ENCODE peak calls at places on chromosomes 7 and 10, in four cellular contexts. S, P, R and Q are unnamed samples.

GRCh38 chr10:69065406-69066361 is 22.2 kb upstream of the SRGN start:
- DNase-seq in R (peak; percentile 92), P (peak; percentile 94), S (no peak), Q (no peak)

GRCh38 chr7:142711196-142711595 is 38.1 kb upstream of the PRSS1 start:
- DNase-seq in S (no peak), P (no peak), R (no peak), Q (no peak)

GRCh38 chr10:78973901-78974408 is 94.8 kb upstream of the ZMIZ1 start:
- DNase-seq in R (peak; percentile 67), P (peak; percentile 88), S (peak; percentile 85), Q (peak; percentile 81)

GRCh38 chr10:133328358-133329343 is 8.0 kb downstream of the CALY start:
- DNase-seq in R (no peak), S (no peak), P (no peak), Q (no peak)

GRCh38 chr7:134196439-134196838 is 69.3 kb downstream of the LRGUK start:
- DNase-seq in P (no peak), S (no peak), R (no peak), Q (no peak)

GRCh38 chr10:17989908-17990767 is 38.4 kb downstream of the SLC39A12 start:
- DNase-seq in P (peak; percentile 32), R (peak; percentile 81), S (no peak), Q (no peak)

GRCh38 chr10:48343106-48343505 is 36.6 kb downstream of the MAPK8 start:
- DNase-seq in S (no peak), R (no peak), P (no peak), Q (no peak)

GRCh38 chr10:132388901-132389630 is 7.9 kb upstream of the PWWP2B start:
- DNase-seq in R (no peak), P (no peak), S (peak; percentile 93), Q (no peak)

DNA sequence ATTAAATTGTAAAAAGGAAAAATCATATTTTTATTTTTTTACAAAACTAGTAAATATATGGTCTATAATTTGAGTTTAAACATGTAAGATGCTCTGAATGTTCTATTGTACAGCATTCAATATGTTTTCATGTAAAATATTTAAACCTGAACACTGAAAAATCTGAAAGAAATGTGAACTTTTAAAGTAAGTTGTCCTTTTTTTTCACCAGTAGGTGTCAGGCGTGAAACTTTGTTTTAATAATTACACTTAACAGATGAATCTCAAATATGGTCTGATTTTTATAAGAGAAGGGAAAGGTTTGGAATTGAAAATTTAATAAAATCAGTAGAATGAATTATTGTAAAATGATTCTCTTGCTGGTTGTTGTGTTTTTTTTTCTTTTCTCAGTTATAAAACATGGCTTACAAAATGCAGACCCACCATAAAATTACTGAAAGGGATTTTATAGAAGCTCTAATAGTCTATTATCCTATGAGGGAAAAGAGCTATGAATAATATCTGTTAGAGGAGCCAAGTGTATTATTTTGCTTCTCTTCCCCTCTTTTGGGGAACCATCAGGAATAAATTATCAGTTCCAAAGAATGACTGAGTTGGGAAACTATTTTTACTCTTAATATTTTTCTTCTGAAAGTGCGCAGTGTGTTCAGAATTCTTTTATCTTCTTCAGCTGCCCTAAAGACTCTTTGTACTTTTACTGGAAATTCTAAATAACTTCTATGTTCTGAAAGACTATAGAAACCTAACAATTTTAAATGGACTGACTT is 217.7 kb upstream of the FZD1 start:
- DNase-seq in P (peak; percentile 41), R (peak; percentile 39), S (no peak), Q (no peak)
- TF ChIP-seq CTCF in P (peak; percentile 20), R (peak; percentile 46), S (no peak), Q (no peak)

DNA sequence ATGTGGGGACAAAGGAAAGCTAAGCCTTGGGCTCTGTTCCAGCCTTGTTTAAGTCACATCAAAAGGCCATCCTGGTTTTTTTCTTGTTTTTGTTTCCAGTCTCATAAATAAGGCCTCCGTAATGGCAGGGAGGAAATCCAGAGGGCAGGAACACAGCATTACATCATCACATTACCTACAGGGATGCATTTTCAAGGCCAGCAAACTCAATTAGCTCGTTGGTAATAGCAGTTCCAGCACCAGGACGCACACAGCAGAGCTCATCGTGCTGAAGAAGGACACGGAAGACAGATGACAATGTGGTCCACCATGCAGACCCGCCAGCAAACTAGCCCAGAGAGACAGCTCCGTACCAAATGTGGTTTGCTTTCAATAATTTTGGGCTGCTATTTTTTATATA is 1209.2 kb downstream of the TYW1 start:
- DNase-seq in R (no peak), S (no peak), P (no peak), Q (peak; percentile 31)
- H3K4me3 ChIP-seq in R (no peak overlapping the region), S (no peak overlapping the region), P (no peak overlapping the region), Q (no peak overlapping the region)

GRCh38 chr7:2710256-2710655 is 22.3 kb downstream of the AMZ1 start:
- DNase-seq in P (no peak), S (no peak), R (no peak), Q (no peak)

GRCh38 chr7:2713978-2714377 is 26.0 kb downstream of the AMZ1 start:
- DNase-seq in R (no peak), P (no peak), S (no peak), Q (no peak)

GRCh38 chr7:2713370-2713769 is 25.4 kb downstream of the AMZ1 start:
- DNase-seq in R (peak; percentile 27), S (no peak), P (no peak), Q (no peak)

GRCh38 chr7:2710901-2711551 is 23.0 kb downstream of the AMZ1 start:
- DNase-seq in P (no peak), S (no peak), R (peak; percentile 32), Q (no peak)

DNA sequence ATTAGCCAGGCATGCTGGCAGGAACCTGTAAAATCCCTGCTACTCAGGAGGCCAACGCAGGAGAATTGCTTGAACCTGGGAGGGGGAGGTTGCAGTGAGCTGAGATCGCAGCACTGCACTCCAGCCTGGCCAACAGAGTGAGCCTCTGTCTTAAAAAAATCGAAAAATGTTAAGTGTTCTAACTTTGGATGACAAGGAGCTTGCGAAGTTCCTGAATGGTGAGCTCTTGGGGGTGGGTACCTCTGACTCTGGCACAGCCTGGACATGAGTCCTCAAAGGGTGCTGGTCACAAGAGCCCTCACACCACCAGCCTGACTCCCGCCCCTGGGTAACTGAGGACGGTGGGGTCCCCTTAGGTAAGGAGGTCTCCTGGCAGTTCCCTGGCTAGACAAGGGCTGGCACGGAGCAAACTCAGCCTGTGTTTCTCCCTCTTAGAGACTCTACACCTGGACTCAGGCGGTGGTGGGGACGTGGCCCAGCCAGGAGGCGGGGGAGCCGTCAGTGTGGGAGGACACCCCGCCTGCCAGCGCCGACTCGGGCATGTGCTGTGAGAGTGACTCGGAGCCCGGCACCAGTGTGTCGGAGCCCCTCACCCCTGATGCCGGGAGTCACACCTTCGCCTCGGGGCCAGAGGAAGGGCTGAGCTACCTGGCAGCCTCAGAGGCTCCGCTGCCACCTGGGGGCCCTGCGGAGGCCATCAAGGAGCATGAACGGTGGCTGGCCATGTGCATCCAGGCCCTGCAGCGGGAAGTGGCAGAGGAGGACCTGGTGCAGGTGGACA is 24.1 kb downstream of the AMZ1 start:
- DNase-seq in R (no peak), P (no peak), S (no peak), Q (no peak)
- TF ChIP-seq CTCF in R (no peak), P (no peak), S (no peak), Q (no peak)

GRCh38 chr7:7349156-7349555 is 166.8 kb downstream of the C1GALT1 start:
- DNase-seq in R (no peak), S (no peak), P (no peak), Q (no peak)

GRCh38 chr7:7352845-7353244 is 170.5 kb downstream of the C1GALT1 start:
- DNase-seq in P (no peak), S (no peak), R (no peak), Q (no peak)

GRCh38 chr7:7354674-7355073 is 172.3 kb downstream of the C1GALT1 start:
- DNase-seq in P (no peak), R (no peak), S (no peak), Q (peak; percentile 40)

GRCh38 chr7:7351156-7351555 is 168.8 kb downstream of the C1GALT1 start:
- DNase-seq in P (no peak), R (no peak), S (no peak), Q (no peak)

DNA sequence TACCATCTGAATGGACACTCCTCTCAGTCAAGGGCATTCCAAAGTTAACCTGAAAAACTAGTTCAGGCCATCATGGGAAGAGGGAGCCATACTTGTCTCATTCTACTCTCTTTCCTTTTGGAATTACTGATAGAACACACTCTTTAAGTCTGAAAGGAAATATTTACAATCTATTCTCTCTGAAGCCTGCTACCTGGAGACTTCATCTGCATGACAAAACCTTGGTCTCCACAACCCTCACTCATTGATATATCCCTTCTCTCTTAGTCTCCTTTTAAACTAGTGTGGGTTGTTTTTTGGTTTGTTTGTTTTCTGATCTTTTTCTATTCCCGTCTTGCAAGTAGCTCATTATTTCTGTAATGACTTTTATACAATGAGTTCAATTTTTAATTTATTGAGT is 169.5 kb downstream of the C1GALT1 start:
- DNase-seq in S (no peak), P (no peak), R (no peak), Q (no peak)
- H3K4me3 ChIP-seq in S (no peak overlapping the region), P (no peak overlapping the region), R (no peak overlapping the region), Q (no peak overlapping the region)

GRCh38 chr7:128207609-128208008 is 33.5 kb upstream of the LEP start:
- DNase-seq in P (no peak), R (no peak), S (no peak), Q (peak; percentile 49)

GRCh38 chr7:128206747-128207500 is 34.2 kb upstream of the LEP start:
- DNase-seq in R (no peak), P (no peak), S (no peak), Q (peak; percentile 72)

GRCh38 chr7:128204455-128204854 is 36.6 kb upstream of the LEP start:
- DNase-seq in S (no peak), P (no peak), R (no peak), Q (peak; percentile 21)

GRCh38 chr7:128205068-128205467 is 36.0 kb upstream of the LEP start:
- DNase-seq in S (no peak), R (no peak), P (no peak), Q (peak; percentile 39)

GRCh38 chr7:128206017-128206746 is 34.9 kb upstream of the LEP start:
- DNase-seq in S (no peak), R (no peak), P (no peak), Q (peak; percentile 76)
- TF ChIP-seq CTCF in S (no peak), R (no peak), P (no peak), Q (no peak)

DNA sequence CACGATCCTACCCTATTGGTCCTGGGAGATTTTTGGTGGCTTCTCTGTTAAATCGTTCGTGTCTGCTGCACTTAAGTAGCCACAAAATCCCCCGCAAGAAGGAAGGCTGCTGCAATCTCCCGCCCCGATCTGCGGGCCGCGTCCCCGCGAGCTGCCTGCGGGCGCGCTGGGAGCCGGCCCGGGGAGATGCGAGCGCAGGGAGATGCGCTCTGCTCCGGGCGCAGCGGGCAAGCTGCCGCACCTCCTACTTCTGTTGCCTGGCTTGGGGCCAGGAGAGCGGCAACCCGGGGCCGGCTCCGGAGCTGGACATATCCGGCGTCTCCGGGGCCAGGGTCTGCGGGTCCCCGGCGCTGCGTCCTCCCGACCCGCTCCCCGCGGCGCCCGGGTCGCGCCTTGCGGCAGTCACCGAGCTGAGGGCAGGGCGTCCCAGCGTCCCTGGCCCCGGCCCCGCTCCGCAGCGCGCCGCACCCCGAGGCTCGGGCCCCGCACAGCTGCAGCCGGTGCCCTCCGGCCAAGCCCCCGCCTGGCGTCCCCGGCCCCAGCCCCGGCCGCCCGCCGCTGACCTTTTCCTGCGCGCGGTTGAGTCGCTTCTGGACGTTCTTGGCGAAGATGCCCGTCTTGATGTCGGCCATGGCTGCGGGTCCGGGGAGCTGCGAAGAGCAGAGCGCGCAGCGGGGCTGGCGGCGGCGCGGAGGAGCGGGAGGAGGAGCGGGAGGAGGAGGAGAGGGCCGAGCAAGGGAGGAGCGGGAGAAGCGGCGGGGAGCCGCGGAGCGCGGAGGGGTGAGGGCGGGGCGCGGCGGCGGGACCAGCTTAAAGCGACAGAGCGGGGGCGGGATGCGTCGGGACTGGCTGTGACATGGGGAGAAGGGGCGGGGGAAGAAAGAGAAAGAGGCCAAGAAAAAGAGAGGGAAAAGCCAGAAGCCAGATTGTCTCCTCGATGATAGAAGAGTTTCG is at the start of gene AMPH:
- DNase-seq in R (peak; percentile 49), P (peak; percentile 68), S (no peak), Q (no peak)
- H3K4me3 ChIP-seq in R (peak within 1 kb of the TSS; percentile 57), P (peak within 1 kb of the TSS; percentile 57), S (peak within 1 kb of the TSS; percentile 46), Q (peak within 1 kb of the TSS; percentile 37)